ENCODE peak calls at places on chromosome 9, in five cellular contexts. One of them, this sample, is unnamed.

GRCh38 chr9:133513214-133514088 is 11.3 kb downstream of the MYMK start:
- DNase-seq in astrocyte of the spinal cord: no peak
- DNase-seq in CD8-positive, alpha-beta T cell: no peak
- DNase-seq in fibroblast of mammary gland: no peak
- DNase-seq in colonic mucosa: no peak
- DNase-seq in this sample: no peak

GRCh38 chr9:93813221-93813620 is 141.9 kb downstream of the BARX1 start:
- DNase-seq in astrocyte of the spinal cord: no peak
- DNase-seq in CD8-positive, alpha-beta T cell: no peak
- DNase-seq in fibroblast of mammary gland: no peak
- DNase-seq in colonic mucosa: no peak
- DNase-seq in this sample: no peak

GRCh38 chr9:27193886-27194285 is 84.9 kb downstream of the TEK start:
- DNase-seq in astrocyte of the spinal cord: no peak
- DNase-seq in CD8-positive, alpha-beta T cell: no peak
- DNase-seq in fibroblast of mammary gland: peak
- DNase-seq in colonic mucosa: no peak
- DNase-seq in this sample: no peak

GRCh38 chr9:127711831-127712274 is 3.6 kb downstream of the PTRH1 start:
- DNase-seq in CD8-positive, alpha-beta T cell: no peak
- DNase-seq in astrocyte of the spinal cord: no peak
- DNase-seq in colonic mucosa: no peak
- DNase-seq in fibroblast of mammary gland: no peak
- DNase-seq in this sample: no peak

GRCh38 chr9:74760031-74760700 is 127.6 kb downstream of the TRPM6 start:
- DNase-seq in astrocyte of the spinal cord: peak
- DNase-seq in fibroblast of mammary gland: peak
- DNase-seq in colonic mucosa: no peak
- DNase-seq in CD8-positive, alpha-beta T cell: no peak
- DNase-seq in this sample: no peak

GRCh38 chr9:129620669-129621295 is at the start of gene C9orf50:
- DNase-seq in fibroblast of mammary gland: no peak
- DNase-seq in CD8-positive, alpha-beta T cell: no peak
- DNase-seq in astrocyte of the spinal cord: no peak
- DNase-seq in colonic mucosa: no peak
- DNase-seq in this sample: no peak

GRCh38 chr9:123548749-123549545 is 192.9 kb downstream of the CRB2 start:
- DNase-seq in fibroblast of mammary gland: no peak
- DNase-seq in astrocyte of the spinal cord: no peak
- DNase-seq in CD8-positive, alpha-beta T cell: no peak
- DNase-seq in colonic mucosa: no peak
- DNase-seq in this sample: no peak

GRCh38 chr9:136059321-136059791 is 35.7 kb downstream of the NACC2 start:
- DNase-seq in colonic mucosa: no peak
- DNase-seq in CD8-positive, alpha-beta T cell: no peak
- DNase-seq in fibroblast of mammary gland: no peak
- DNase-seq in astrocyte of the spinal cord: no peak
- DNase-seq in this sample: no peak

GRCh38 chr9:127570533-127571111 is 41.5 kb upstream of the STXBP1 start:
- DNase-seq in astrocyte of the spinal cord: no peak
- DNase-seq in colonic mucosa: no peak
- DNase-seq in fibroblast of mammary gland: no peak
- DNase-seq in CD8-positive, alpha-beta T cell: no peak
- DNase-seq in this sample: no peak

GRCh38 chr9:127021664-127022337 is 100.6 kb downstream of the ANGPTL2 start:
- DNase-seq in astrocyte of the spinal cord: peak
- DNase-seq in CD8-positive, alpha-beta T cell: no peak
- DNase-seq in colonic mucosa: peak
- DNase-seq in fibroblast of mammary gland: peak
- DNase-seq in this sample: peak

GRCh38 chr9:81390802-81391456 is 298.4 kb downstream of the TLE1 start:
- DNase-seq in colonic mucosa: no peak
- DNase-seq in fibroblast of mammary gland: no peak
- DNase-seq in astrocyte of the spinal cord: no peak
- DNase-seq in CD8-positive, alpha-beta T cell: no peak
- DNase-seq in this sample: no peak

GRCh38 chr9:68844623-68845612 is 139.9 kb downstream of the PIP5K1B start:
- DNase-seq in astrocyte of the spinal cord: peak
- DNase-seq in fibroblast of mammary gland: peak
- DNase-seq in colonic mucosa: peak
- DNase-seq in CD8-positive, alpha-beta T cell: no peak
- DNase-seq in this sample: no peak

GRCh38 chr9:122339579-122339978 is 31.2 kb upstream of the PTGS1 start:
- DNase-seq in astrocyte of the spinal cord: no peak
- DNase-seq in fibroblast of mammary gland: no peak
- DNase-seq in CD8-positive, alpha-beta T cell: no peak
- DNase-seq in colonic mucosa: no peak
- DNase-seq in this sample: no peak

GRCh38 chr9:134318481-134318891 is 7.8 kb upstream of the RXRA start:
- DNase-seq in CD8-positive, alpha-beta T cell: no peak
- DNase-seq in colonic mucosa: no peak
- DNase-seq in fibroblast of mammary gland: no peak
- DNase-seq in astrocyte of the spinal cord: no peak
- DNase-seq in this sample: no peak

GRCh38 chr9:124776952-124777645 is at the start of gene OLFML2A:
- DNase-seq in fibroblast of mammary gland: peak
- DNase-seq in CD8-positive, alpha-beta T cell: no peak
- DNase-seq in colonic mucosa: no peak
- DNase-seq in astrocyte of the spinal cord: peak
- DNase-seq in this sample: no peak

GRCh38 chr9:81562221-81563019 is 126.9 kb downstream of the TLE1 start:
- DNase-seq in astrocyte of the spinal cord: peak
- DNase-seq in CD8-positive, alpha-beta T cell: no peak
- DNase-seq in fibroblast of mammary gland: peak
- DNase-seq in colonic mucosa: no peak
- DNase-seq in this sample: no peak

GRCh38 chr9:118931941-118932340 is 437.3 kb downstream of the BRINP1 start:
- DNase-seq in fibroblast of mammary gland: no peak
- DNase-seq in colonic mucosa: no peak
- DNase-seq in CD8-positive, alpha-beta T cell: no peak
- DNase-seq in astrocyte of the spinal cord: no peak
- DNase-seq in this sample: no peak

GRCh38 chr9:69317081-69317480 is 7.9 kb upstream of the ENTREP1 start:
- DNase-seq in CD8-positive, alpha-beta T cell: no peak
- DNase-seq in astrocyte of the spinal cord: peak
- DNase-seq in colonic mucosa: no peak
- DNase-seq in fibroblast of mammary gland: peak
- DNase-seq in this sample: no peak

GRCh38 chr9:95242613-95243012 is 74.9 kb downstream of the FANCC start:
- DNase-seq in CD8-positive, alpha-beta T cell: no peak
- DNase-seq in astrocyte of the spinal cord: no peak
- DNase-seq in colonic mucosa: no peak
- DNase-seq in fibroblast of mammary gland: no peak
- DNase-seq in this sample: no peak

GRCh38 chr9:90802534-90802933 is 915 bp downstream of the SYK start:
- DNase-seq in astrocyte of the spinal cord: no peak
- DNase-seq in colonic mucosa: no peak
- DNase-seq in fibroblast of mammary gland: no peak
- DNase-seq in CD8-positive, alpha-beta T cell: no peak
- DNase-seq in this sample: no peak
- H3K4me3 ChIP-seq in astrocyte of the spinal cord: no peak
- H3K4me3 ChIP-seq in colonic mucosa: peak
- H3K4me3 ChIP-seq in fibroblast of mammary gland: no peak
- H3K4me3 ChIP-seq in CD8-positive, alpha-beta T cell: no peak
- H3K4me3 ChIP-seq in this sample: no peak

GRCh38 chr9:100856238-100856637 is 172.3 kb upstream of the PLPPR1 start:
- DNase-seq in fibroblast of mammary gland: no peak
- DNase-seq in colonic mucosa: no peak
- DNase-seq in astrocyte of the spinal cord: no peak
- DNase-seq in CD8-positive, alpha-beta T cell: no peak
- DNase-seq in this sample: no peak

GRCh38 chr9:100848731-100849130 is 179.8 kb upstream of the PLPPR1 start:
- DNase-seq in astrocyte of the spinal cord: no peak
- DNase-seq in fibroblast of mammary gland: no peak
- DNase-seq in CD8-positive, alpha-beta T cell: no peak
- DNase-seq in colonic mucosa: no peak
- DNase-seq in this sample: no peak

GRCh38 chr9:100852088-100852487 is 176.4 kb upstream of the PLPPR1 start:
- DNase-seq in CD8-positive, alpha-beta T cell: no peak
- DNase-seq in colonic mucosa: no peak
- DNase-seq in astrocyte of the spinal cord: no peak
- DNase-seq in fibroblast of mammary gland: no peak
- DNase-seq in this sample: no peak
- TF ChIP-seq CTCF in CD8-positive, alpha-beta T cell: no peak
- TF ChIP-seq CTCF in colonic mucosa: no peak
- TF ChIP-seq CTCF in astrocyte of the spinal cord: no peak
- TF ChIP-seq CTCF in fibroblast of mammary gland: no peak
- TF ChIP-seq CTCF in this sample: no peak

GRCh38 chr9:34380034-34380510 is 3.4 kb upstream of the MYORG start:
- DNase-seq in astrocyte of the spinal cord: no peak
- DNase-seq in fibroblast of mammary gland: no peak
- DNase-seq in colonic mucosa: peak
- DNase-seq in CD8-positive, alpha-beta T cell: no peak
- DNase-seq in this sample: no peak

GRCh38 chr9:34382879-34383278 is 6.2 kb upstream of the MYORG start:
- DNase-seq in astrocyte of the spinal cord: no peak
- DNase-seq in CD8-positive, alpha-beta T cell: no peak
- DNase-seq in colonic mucosa: no peak
- DNase-seq in fibroblast of mammary gland: no peak
- DNase-seq in this sample: no peak

GRCh38 chr9:34380511-34381315 is 4.0 kb upstream of the MYORG start:
- DNase-seq in astrocyte of the spinal cord: peak
- DNase-seq in colonic mucosa: peak
- DNase-seq in CD8-positive, alpha-beta T cell: peak
- DNase-seq in fibroblast of mammary gland: peak
- DNase-seq in this sample: peak

GRCh38 chr9:34382054-34382453 is 5.4 kb upstream of the MYORG start:
- DNase-seq in CD8-positive, alpha-beta T cell: no peak
- DNase-seq in astrocyte of the spinal cord: no peak
- DNase-seq in colonic mucosa: no peak
- DNase-seq in fibroblast of mammary gland: no peak
- DNase-seq in this sample: no peak

DNA sequence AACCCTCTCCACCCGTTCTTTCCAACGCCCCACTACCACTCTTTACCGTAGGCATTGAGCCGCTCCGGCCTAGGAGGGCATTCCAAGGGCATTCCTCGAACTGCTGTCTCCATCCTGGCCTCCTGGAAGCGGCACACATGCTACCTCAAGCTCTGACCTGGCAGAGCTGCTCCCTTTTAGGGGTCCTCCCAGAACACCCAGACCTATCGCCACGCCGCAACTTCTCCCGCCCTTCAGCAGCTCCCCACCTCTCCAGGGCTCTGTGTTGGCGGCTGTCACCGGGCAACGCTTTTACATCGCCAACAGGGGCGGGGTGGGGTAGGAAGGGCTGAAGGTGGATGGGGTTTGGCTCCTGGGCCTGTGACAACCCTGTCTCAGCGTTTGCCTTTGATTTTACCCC is 4.6 kb upstream of the MYORG start:
- DNase-seq in CD8-positive, alpha-beta T cell: no peak
- DNase-seq in fibroblast of mammary gland: no peak
- DNase-seq in colonic mucosa: peak
- DNase-seq in astrocyte of the spinal cord: no peak
- DNase-seq in this sample: no peak
- H3K4me3 ChIP-seq in CD8-positive, alpha-beta T cell: peak
- H3K4me3 ChIP-seq in fibroblast of mammary gland: peak
- H3K4me3 ChIP-seq in colonic mucosa: peak
- H3K4me3 ChIP-seq in astrocyte of the spinal cord: no peak
- H3K4me3 ChIP-seq in this sample: peak

GRCh38 chr9:5428794-5429528 is 8.8 kb downstream of the PLGRKT start:
- DNase-seq in astrocyte of the spinal cord: no peak
- DNase-seq in colonic mucosa: no peak
- DNase-seq in fibroblast of mammary gland: peak
- DNase-seq in CD8-positive, alpha-beta T cell: no peak
- DNase-seq in this sample: no peak
- TF ChIP-seq CTCF in astrocyte of the spinal cord: no peak
- TF ChIP-seq CTCF in colonic mucosa: no peak
- TF ChIP-seq CTCF in fibroblast of mammary gland: no peak
- TF ChIP-seq CTCF in CD8-positive, alpha-beta T cell: no peak
- TF ChIP-seq CTCF in this sample: no peak

GRCh38 chr9:119967867-119968535 is 598.8 kb upstream of the BRINP1 start:
- DNase-seq in colonic mucosa: no peak
- DNase-seq in CD8-positive, alpha-beta T cell: no peak
- DNase-seq in astrocyte of the spinal cord: no peak
- DNase-seq in fibroblast of mammary gland: no peak
- DNase-seq in this sample: no peak

GRCh38 chr9:119961774-119962408 is 592.7 kb upstream of the BRINP1 start:
- DNase-seq in CD8-positive, alpha-beta T cell: no peak
- DNase-seq in fibroblast of mammary gland: peak
- DNase-seq in astrocyte of the spinal cord: peak
- DNase-seq in colonic mucosa: peak
- DNase-seq in this sample: no peak

GRCh38 chr9:119963798-119964372 is 594.6 kb upstream of the BRINP1 start:
- DNase-seq in CD8-positive, alpha-beta T cell: no peak
- DNase-seq in fibroblast of mammary gland: peak
- DNase-seq in colonic mucosa: no peak
- DNase-seq in astrocyte of the spinal cord: peak
- DNase-seq in this sample: peak

GRCh38 chr9:119959846-119960545 is 590.8 kb upstream of the BRINP1 start:
- DNase-seq in CD8-positive, alpha-beta T cell: no peak
- DNase-seq in colonic mucosa: no peak
- DNase-seq in fibroblast of mammary gland: peak
- DNase-seq in astrocyte of the spinal cord: peak
- DNase-seq in this sample: no peak

GRCh38 chr9:119963258-119963797 is 594.1 kb upstream of the BRINP1 start:
- DNase-seq in fibroblast of mammary gland: peak
- DNase-seq in colonic mucosa: no peak
- DNase-seq in astrocyte of the spinal cord: peak
- DNase-seq in CD8-positive, alpha-beta T cell: no peak
- DNase-seq in this sample: peak
- H3K4me3 ChIP-seq in fibroblast of mammary gland: no peak
- H3K4me3 ChIP-seq in colonic mucosa: no peak
- H3K4me3 ChIP-seq in astrocyte of the spinal cord: no peak
- H3K4me3 ChIP-seq in CD8-positive, alpha-beta T cell: no peak
- H3K4me3 ChIP-seq in this sample: no peak

GRCh38 chr9:79408200-79408599 is 163.6 kb upstream of the TLE4 start:
- DNase-seq in astrocyte of the spinal cord: no peak
- DNase-seq in CD8-positive, alpha-beta T cell: no peak
- DNase-seq in colonic mucosa: no peak
- DNase-seq in fibroblast of mammary gland: no peak
- DNase-seq in this sample: no peak
- TF ChIP-seq CTCF in astrocyte of the spinal cord: peak
- TF ChIP-seq CTCF in CD8-positive, alpha-beta T cell: no peak
- TF ChIP-seq CTCF in colonic mucosa: no peak
- TF ChIP-seq CTCF in fibroblast of mammary gland: no peak
- TF ChIP-seq CTCF in this sample: no peak

DNA sequence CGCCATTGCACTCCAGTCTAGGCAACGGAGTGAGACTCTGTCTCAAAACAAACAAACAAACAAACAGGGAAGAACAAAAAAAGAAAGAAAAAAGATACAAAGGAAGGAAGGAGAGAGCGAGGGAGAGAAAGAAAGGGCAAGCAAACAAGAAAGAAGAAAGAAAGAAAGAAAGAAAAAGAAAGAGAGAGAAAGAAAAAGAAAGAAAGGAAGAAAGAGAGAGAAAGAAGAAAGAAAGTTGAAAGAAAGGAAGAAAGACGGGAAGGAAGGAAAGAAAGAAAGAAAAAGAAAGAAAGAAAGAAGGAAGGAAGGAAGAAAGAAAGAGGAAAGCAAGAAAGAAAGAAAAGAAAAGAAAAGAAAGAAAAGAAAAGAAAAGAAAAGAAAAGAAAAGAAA is 13.1 kb upstream of the ALDOB start:
- DNase-seq in fibroblast of mammary gland: no peak
- DNase-seq in astrocyte of the spinal cord: no peak
- DNase-seq in CD8-positive, alpha-beta T cell: no peak
- DNase-seq in colonic mucosa: no peak
- DNase-seq in this sample: no peak
- H3K4me3 ChIP-seq in fibroblast of mammary gland: no peak
- H3K4me3 ChIP-seq in astrocyte of the spinal cord: no peak
- H3K4me3 ChIP-seq in CD8-positive, alpha-beta T cell: no peak
- H3K4me3 ChIP-seq in colonic mucosa: no peak
- H3K4me3 ChIP-seq in this sample: peak